ENCODE peak calls at places on chromosomes 3 and 15, in eight cellular contexts. S is esophagus squamous epithelium, F is AG04450, M is BE2C, H is choroid plexus epithelial cell, U is adipocyte, D is psoas muscle, E is fibroblast of lung. R is an unnamed sample.

GRCh38 chr15:64634576-64635485 is 140.6 kb downstream of the RBPMS2 start:
- DNase-seq in S (no peak), F (no peak), M (peak; percentile 29), H (no peak), U (no peak), D (no peak), E (no peak), R (peak; percentile 51)

GRCh38 chr3:101193957-101194356 is 126.4 kb downstream of the IMPG2 start:
- DNase-seq in S (no peak), F (no peak), M (no peak), H (peak; percentile 78), U (peak; percentile 26), D (no peak), E (no peak), R (peak; percentile 54)

GRCh38 chr3:161598639-161599038 is 102.0 kb downstream of the OTOL1 start:
- DNase-seq in S (no peak), F (no peak), M (no peak), H (no peak), U (no peak), D (no peak), E (no peak), R (no peak)

GRCh38 chr3:133506215-133506901 is 67.1 kb upstream of the CDV3 start:
- DNase-seq in S (no peak), F (no peak), M (no peak), H (no peak), U (no peak), D (no peak), E (no peak), R (no peak)

GRCh38 chr3:44554626-44555592 is at the start of gene ZKSCAN7:
- DNase-seq in S (no peak), F (no peak), M (peak; percentile 62), H (peak; percentile 53), U (peak; percentile 77), D (peak; percentile 75), E (peak; percentile 67), R (peak; percentile 50)

GRCh38 chr3:170848294-170848917 is 21.6 kb downstream of the RPL22L1 start:
- DNase-seq in S (no peak), F (no peak), M (no peak), H (peak; percentile 57), U (peak; percentile 69), D (no peak), E (peak; percentile 58), R (peak; percentile 55)

GRCh38 chr3:195881276-195881988 is 26.9 kb downstream of the TNK2 start:
- DNase-seq in S (no peak), F (no peak), M (no peak), H (no peak), U (no peak), D (peak; percentile 19), E (no peak), R (no peak)

GRCh38 chr3:194267744-194268658 is 83.1 kb downstream of the CPN2 start:
- DNase-seq in S (no peak), F (no peak), M (no peak), H (peak; percentile 16), U (no peak), D (peak; percentile 78), E (peak; percentile 47), R (peak; percentile 99)

GRCh38 chr3:173553635-173554280 is 156.2 kb downstream of the NLGN1 start:
- DNase-seq in S (no peak), F (peak; percentile 4), M (peak; percentile 8), H (peak; percentile 58), U (peak; percentile 81), D (no peak), E (peak; percentile 65), R (peak; percentile 56)

GRCh38 chr3:5045961-5046360 is 66.7 kb downstream of the BHLHE40 start:
- DNase-seq in S (no peak), F (no peak), M (no peak), H (no peak), U (no peak), D (no peak), E (no peak), R (no peak)

GRCh38 chr3:20043398-20043797 is 3.2 kb downstream of the KAT2B start:
- DNase-seq in S (peak; percentile 24), F (no peak), M (peak; percentile 24), H (peak; percentile 57), U (peak; percentile 51), D (peak; percentile 86), E (peak; percentile 61), R (peak; percentile 35)

GRCh38 chr15:78682013-78682651 is 41.1 kb upstream of the CHRNB4 start:
- DNase-seq in S (no peak), F (no peak), M (peak; percentile 28), H (no peak), U (no peak), D (no peak), E (no peak), R (no peak)

GRCh38 chr3:161412117-161412516 is 40.8 kb upstream of the SPTSSB start:
- DNase-seq in S (no peak), F (no peak), M (no peak), H (no peak), U (no peak), D (no peak), E (no peak), R (no peak)

GRCh38 chr3:78337801-78338211 is 1297.9 kb downstream of the ROBO2 start:
- DNase-seq in S (no peak), F (no peak), M (no peak), H (peak; percentile 13), U (peak; percentile 68), D (no peak), E (no peak), R (peak; percentile 1)

GRCh38 chr3:152381881-152382295 is 113.2 kb downstream of the MBNL1 start:
- DNase-seq in S (no peak), F (no peak), M (no peak), H (no peak), U (no peak), D (no peak), E (no peak), R (no peak)

GRCh38 chr3:152377184-152377570 is 108.4 kb downstream of the MBNL1 start:
- DNase-seq in S (no peak), F (no peak), M (no peak), H (no peak), U (no peak), D (no peak), E (no peak), R (no peak)

GRCh38 chr3:152379415-152380042 is 110.8 kb downstream of the MBNL1 start:
- DNase-seq in S (no peak), F (no peak), M (no peak), H (no peak), U (no peak), D (no peak), E (no peak), R (no peak)

GRCh38 chr3:152382312-152383135 is 113.8 kb downstream of the MBNL1 start:
- DNase-seq in S (no peak), F (no peak), M (no peak), H (peak; percentile 48), U (no peak), D (no peak), E (no peak), R (peak; percentile 44)

GRCh38 chr3:152380048-152380447 is 111.3 kb downstream of the MBNL1 start:
- DNase-seq in S (no peak), F (no peak), M (no peak), H (no peak), U (no peak), D (no peak), E (no peak), R (no peak)
- H3K4me3 ChIP-seq in S (no peak overlapping the region), F (no peak overlapping the region), M (no peak overlapping the region), H (no peak overlapping the region), U (no peak overlapping the region), D (peak overlapping the region; percentile 61), E (no peak overlapping the region), R (no peak overlapping the region)

GRCh38 chr15:43085921-43086320 is 19.9 kb downstream of the UBR1 start:
- DNase-seq in S (no peak), F (no peak), M (no peak), H (peak; percentile 17), U (peak; percentile 24), D (no peak), E (peak; percentile 24), R (peak; percentile 16)
- H3K4me3 ChIP-seq in S (no peak overlapping the region), F (no peak overlapping the region), M (no peak overlapping the region), H (no peak overlapping the region), U (no peak overlapping the region), D (no peak overlapping the region), E (no peak overlapping the region), R (no peak overlapping the region)

DNA sequence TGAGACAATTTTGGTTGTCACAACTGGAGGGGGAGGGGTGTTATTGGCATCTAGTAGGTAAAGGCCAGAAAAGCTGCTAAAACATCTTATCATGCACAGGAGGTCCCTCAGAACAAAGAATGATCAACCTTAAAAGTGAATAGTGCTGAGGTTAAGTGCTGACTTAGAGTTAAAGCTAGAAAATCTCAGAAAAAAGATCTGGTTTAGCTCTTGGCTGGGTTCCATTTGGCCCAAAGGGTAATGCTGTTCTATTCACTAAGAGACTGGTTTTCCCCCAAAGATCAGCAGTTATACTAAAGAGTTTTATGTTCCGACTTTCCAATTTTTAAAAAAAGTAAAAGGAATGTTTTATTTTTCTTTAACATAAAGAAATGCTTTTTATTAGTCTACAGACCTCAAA is 15.6 kb downstream of the DCBLD2 start:
- DNase-seq in S (no peak), F (no peak), M (peak; percentile 34), H (peak; percentile 67), U (peak; percentile 66), D (no peak), E (peak; percentile 67), R (no peak)
- H3K4me3 ChIP-seq in S (no peak overlapping the region), F (no peak overlapping the region), M (no peak overlapping the region), H (no peak overlapping the region), U (peak overlapping the region; percentile 71), D (no peak overlapping the region), E (no peak overlapping the region), R (no peak overlapping the region)

GRCh38 chr3:105415981-105416380 is 49.3 kb downstream of the ALCAM start:
- DNase-seq in S (no peak), F (no peak), M (no peak), H (peak; percentile 14), U (no peak), D (no peak), E (no peak), R (no peak)

GRCh38 chr3:105409364-105409763 is 42.7 kb downstream of the ALCAM start:
- DNase-seq in S (no peak), F (no peak), M (no peak), H (no peak), U (no peak), D (no peak), E (no peak), R (no peak)

GRCh38 chr3:105414841-105415240 is 48.1 kb downstream of the ALCAM start:
- DNase-seq in S (no peak), F (no peak), M (no peak), H (peak; percentile 69), U (no peak), D (no peak), E (peak; percentile 58), R (peak; percentile 24)

GRCh38 chr3:105417538-105418289 is 51.0 kb downstream of the ALCAM start:
- DNase-seq in S (no peak), F (no peak), M (no peak), H (peak; percentile 28), U (no peak), D (no peak), E (peak; percentile 33), R (no peak)

DNA sequence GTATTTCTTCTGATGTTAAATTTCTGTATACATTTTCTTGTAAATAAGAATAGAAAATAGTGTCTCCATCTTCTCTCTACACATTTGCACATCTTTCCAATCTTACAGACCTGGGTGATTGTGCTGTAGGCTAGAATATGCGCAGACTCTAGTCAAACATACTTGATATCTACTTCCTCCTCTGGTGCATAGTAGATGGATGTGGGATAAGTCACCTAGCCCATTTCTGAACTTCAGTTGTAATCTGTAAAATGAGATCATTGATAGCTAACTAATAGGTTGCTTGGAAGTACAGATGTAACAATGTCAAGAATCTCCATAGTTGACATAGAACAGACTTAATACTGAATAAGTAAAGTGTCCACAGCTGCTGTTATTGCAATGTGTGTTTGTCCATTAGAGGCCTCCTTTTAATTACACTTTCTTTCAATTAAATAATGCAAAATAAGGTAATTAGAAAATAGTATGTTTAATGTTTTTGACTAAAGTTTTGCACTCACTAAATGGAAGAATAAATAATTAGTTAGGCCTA is 46.7 kb downstream of the ALCAM start:
- DNase-seq in S (no peak), F (no peak), M (no peak), H (no peak), U (no peak), D (no peak), E (no peak), R (no peak)
- H3K4me3 ChIP-seq in S (no peak overlapping the region), F (no peak overlapping the region), M (no peak overlapping the region), H (no peak overlapping the region), U (no peak overlapping the region), D (no peak overlapping the region), E (no peak overlapping the region), R (no peak overlapping the region)

R was measured in fibroblast of pulmonary artery.